ENCODE peak calls at places on chromosome 1, in seven cellular contexts. S is B cell; Q is pancreas; E is left colon; P is Right ventricle myocardium inferior; Z is activated CD8-positive, alpha-beta memory T cell treated with anti-CD3 and anti-CD28 coated beads, Interleukin-2, amount 10 ng/mL, durations not matched to agents 7 days and 5 days; X is Right ventricle myocardium superior. T is an unnamed sample.

GRCh38 chr1:212228076-212228475 is 57.1 kb upstream of the PPP2R5A start:
- ATAC-seq in S (no peak), Q (peak; percentile 6), E (no peak), P (no peak), Z (no peak), X (no peak), T (peak; percentile 18)

GRCh38 chr1:12144969-12145368 is 21.8 kb upstream of the TNFRSF1B start:
- ATAC-seq in S (no peak), Q (no peak), E (no peak), P (no peak), Z (no peak), X (no peak), T (no peak)

GRCh38 chr1:192513697-192514096 is 61.9 kb upstream of the RGS1 start:
- ATAC-seq in S (no peak), Q (no peak), E (no peak), P (no peak), Z (no peak), X (no peak), T (peak; percentile 54)

GRCh38 chr1:70293186-70293843 is 61.2 kb downstream of the ANKRD13C start:
- ATAC-seq in S (no peak), Q (no peak), E (no peak), P (no peak), Z (no peak), X (no peak), T (no peak)

GRCh38 chr1:167171286-167171929 is 49.3 kb upstream of the POU2F1 start:
- ATAC-seq in S (no peak), Q (no peak), E (no peak), P (no peak), Z (no peak), X (no peak), T (peak; percentile 86)

GRCh38 chr1:234957330-234958065 is 171.1 kb downstream of the TOMM20 start:
- ATAC-seq in S (no peak), Q (peak; percentile 72), E (peak; percentile 35), P (no peak), Z (no peak), X (no peak), T (peak; percentile 67)

GRCh38 chr1:167669209-167670139 is 39.4 kb downstream of the RCSD1 start:
- ATAC-seq in S (peak; percentile 24), Q (no peak), E (no peak), P (peak; percentile 71), Z (no peak), X (peak; percentile 75), T (no peak)

GRCh38 chr1:75423136-75423535 is 187.8 kb downstream of the SLC44A5 start:
- ATAC-seq in S (no peak), Q (no peak), E (no peak), P (no peak), Z (no peak), X (no peak), T (no peak)

GRCh38 chr1:212928323-212929281 is 21.7 kb upstream of the VASH2 start:
- ATAC-seq in S (no peak), Q (no peak), E (no peak), P (no peak), Z (no peak), X (peak; percentile 4), T (peak; percentile 72)

GRCh38 chr1:232894436-232894835 is 56.0 kb upstream of the NTPCR start:
- ATAC-seq in S (no peak), Q (no peak), E (no peak), P (no peak), Z (no peak), X (no peak), T (peak; percentile 22)

GRCh38 chr1:245313581-245313980 is 158.8 kb downstream of the KIF26B start:
- ATAC-seq in S (no peak), Q (no peak), E (no peak), P (no peak), Z (no peak), X (no peak), T (no peak)

GRCh38 chr1:15382601-15383518 is 26.8 kb upstream of the EFHD2 start:
- ATAC-seq in S (no peak), Q (no peak), E (no peak), P (no peak), Z (no peak), X (no peak), T (no peak)

GRCh38 chr1:200992382-200993101 is 31.0 kb downstream of the KIF21B start:
- ATAC-seq in S (no peak), Q (no peak), E (peak; percentile 82), P (no peak), Z (no peak), X (no peak), T (no peak)

GRCh38 chr1:153750026-153750995 is 22.5 kb downstream of the INTS3 start:
- ATAC-seq in S (no peak), Q (no peak), E (peak; percentile 90), P (peak; percentile 52), Z (no peak), X (peak; percentile 62), T (no peak)

GRCh38 chr1:197955486-197956394 is 38.6 kb downstream of the LHX9 start:
- ATAC-seq in S (no peak), Q (peak; percentile 76), E (no peak), P (no peak), Z (no peak), X (no peak), T (peak; percentile 80)

T was measured in SK-N-SH treated with all-trans-retinoic acid at 6 μM for 48 hours.